ENCODE peak calls at places on chromosome 18, in seven cellular contexts. P, B, A, C, Z, F and V are unnamed samples.

GRCh38 chr18:55779711-55780590 is 192.0 kb upstream of the TCF4 start:
- DNase-seq in P (no peak), B (no peak), A (peak; percentile 30), C (no peak), Z (peak; percentile 72), F (no peak), V (no peak)

GRCh38 chr18:73487956-73488355 is 620.2 kb upstream of the NETO1 start:
- DNase-seq in P (no peak), B (peak; percentile 64), A (peak; percentile 89), C (no peak), Z (no peak), F (no peak), V (no peak)

GRCh38 chr18:26227051-26227672 is 917 bp downstream of the TAF4B start:
- DNase-seq in P (peak; percentile 52), B (peak; percentile 15), A (no peak), C (no peak), Z (no peak), F (peak; percentile 21), V (no peak)

GRCh38 chr18:70469916-70470315 is 181.1 kb downstream of the SOCS6 start:
- DNase-seq in P (no peak), B (no peak), A (no peak), C (no peak), Z (no peak), F (no peak), V (no peak)

GRCh38 chr18:33560686-33561370 is 17.2 kb upstream of the ASXL3 start:
- DNase-seq in P (no peak), B (peak; percentile 54), A (peak; percentile 50), C (no peak), Z (no peak), F (no peak), V (no peak)

GRCh38 chr18:78780719-78781600 is 198.7 kb upstream of the SALL3 start:
- DNase-seq in P (peak; percentile 66), B (no peak), A (no peak), C (no peak), Z (no peak), F (no peak), V (no peak)

GRCh38 chr18:6920099-6920955 is 190.8 kb downstream of the ARHGAP28 start:
- DNase-seq in P (peak; percentile 85), B (peak; percentile 79), A (peak; percentile 68), C (peak; percentile 44), Z (no peak), F (peak; percentile 89), V (no peak)

GRCh38 chr18:1564793-1565192 is 660.1 kb downstream of the ADCYAP1 start:
- DNase-seq in P (no peak), B (no peak), A (no peak), C (no peak), Z (no peak), F (no peak), V (no peak)

GRCh38 chr18:59662008-59662701 is 35.1 kb downstream of the CCBE1 start:
- DNase-seq in P (no peak), B (peak; percentile 49), A (peak; percentile 72), C (no peak), Z (no peak), F (peak; percentile 88), V (no peak)

GRCh38 chr18:13252696-13253410 is 34.3 kb downstream of the LDLRAD4 start:
- DNase-seq in P (no peak), B (no peak), A (no peak), C (no peak), Z (no peak), F (no peak), V (no peak)

GRCh38 chr18:4639628-4640310 is 184.7 kb upstream of the DLGAP1 start:
- DNase-seq in P (no peak), B (no peak), A (no peak), C (no peak), Z (no peak), F (no peak), V (no peak)

GRCh38 chr18:55875330-55875933 is 287.4 kb upstream of the TCF4 start:
- DNase-seq in P (no peak), B (no peak), A (no peak), C (no peak), Z (no peak), F (no peak), V (no peak)

GRCh38 chr18:77063256-77063655 is 69.3 kb downstream of the MBP start:
- DNase-seq in P (no peak), B (peak; percentile 34), A (peak; percentile 67), C (no peak), Z (no peak), F (peak; percentile 69), V (no peak)
- H3K4me1 ChIP-seq in P (peaks cover 21% of the 10 kb centered on the region), B (peaks cover 20% of the 10 kb centered on the region), A (peaks cover 38% of the 10 kb centered on the region), C (peaks cover 6% of the 10 kb centered on the region), Z (peaks cover 42% of the 10 kb centered on the region), F (peaks cover 57% of the 10 kb centered on the region), V (peaks cover 26% of the 10 kb centered on the region)

GRCh38 chr18:7924616-7925015 is 357.5 kb downstream of the PTPRM start:
- DNase-seq in P (no peak), B (no peak), A (no peak), C (no peak), Z (no peak), F (no peak), V (no peak)
- H3K4me1 ChIP-seq in P (peaks cover 33% of the 10 kb centered on the region), B (peaks cover 10% of the 10 kb centered on the region), A (peaks cover 11% of the 10 kb centered on the region), C (no peaks in the 10 kb centered on the region), Z (peaks cover 25% of the 10 kb centered on the region), F (peaks cover 51% of the 10 kb centered on the region), V (peaks cover 12% of the 10 kb centered on the region)

GRCh38 chr18:374735-375168 is 106.9 kb upstream of the THOC1 start:
- DNase-seq in P (peak; percentile 82), B (peak; percentile 66), A (no peak), C (no peak), Z (peak; percentile 52), F (no peak), V (no peak)
- H3K4me1 ChIP-seq in P (peaks cover 68% of the 10 kb centered on the region), B (peaks cover 6% of the 10 kb centered on the region), A (peaks cover 9% of the 10 kb centered on the region), C (peaks cover 2% of the 10 kb centered on the region), Z (no peaks in the 10 kb centered on the region), F (no peaks in the 10 kb centered on the region), V (peaks cover 42% of the 10 kb centered on the region)

GRCh38 chr18:21300616-21301200 is 58.7 kb downstream of the GREB1L start:
- DNase-seq in P (no peak), B (no peak), A (no peak), C (no peak), Z (no peak), F (peak; percentile 37), V (no peak)

GRCh38 chr18:21305621-21306020 is 63.6 kb downstream of the GREB1L start:
- DNase-seq in P (no peak), B (no peak), A (no peak), C (no peak), Z (no peak), F (no peak), V (no peak)

GRCh38 chr18:21306368-21306767 is 64.3 kb downstream of the GREB1L start:
- DNase-seq in P (no peak), B (no peak), A (no peak), C (no peak), Z (no peak), F (no peak), V (no peak)

GRCh38 chr18:21303445-21303844 is 61.4 kb downstream of the GREB1L start:
- DNase-seq in P (no peak), B (no peak), A (no peak), C (no peak), Z (no peak), F (no peak), V (no peak)

DNA sequence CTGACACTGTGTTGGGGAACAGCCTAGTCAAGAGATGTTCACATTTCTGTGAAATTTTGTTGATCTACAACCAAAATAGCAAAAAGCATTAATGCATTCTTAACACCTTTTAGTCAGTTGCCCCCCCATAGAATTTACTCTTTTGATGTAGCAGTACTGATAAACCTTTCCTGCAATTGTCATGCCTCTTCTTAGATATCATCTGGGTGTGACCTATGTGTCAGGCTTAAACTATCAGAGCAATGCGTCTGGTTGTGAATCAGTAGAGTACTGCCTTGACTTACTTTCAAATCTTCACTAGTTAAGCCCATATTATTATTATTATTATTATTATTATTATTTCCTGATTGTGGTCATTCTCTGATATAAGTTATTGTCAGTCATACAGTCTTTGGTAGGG is 61.9 kb downstream of the GREB1L start:
- DNase-seq in P (no peak), B (no peak), A (no peak), C (no peak), Z (no peak), F (peak; percentile 44), V (no peak)
- H3K4me1 ChIP-seq in P (no peaks in the 10 kb centered on the region), B (no peaks in the 10 kb centered on the region), A (no peaks in the 10 kb centered on the region), C (no peaks in the 10 kb centered on the region), Z (no peaks in the 10 kb centered on the region), F (peaks cover 23% of the 10 kb centered on the region), V (no peaks in the 10 kb centered on the region)

DNA sequence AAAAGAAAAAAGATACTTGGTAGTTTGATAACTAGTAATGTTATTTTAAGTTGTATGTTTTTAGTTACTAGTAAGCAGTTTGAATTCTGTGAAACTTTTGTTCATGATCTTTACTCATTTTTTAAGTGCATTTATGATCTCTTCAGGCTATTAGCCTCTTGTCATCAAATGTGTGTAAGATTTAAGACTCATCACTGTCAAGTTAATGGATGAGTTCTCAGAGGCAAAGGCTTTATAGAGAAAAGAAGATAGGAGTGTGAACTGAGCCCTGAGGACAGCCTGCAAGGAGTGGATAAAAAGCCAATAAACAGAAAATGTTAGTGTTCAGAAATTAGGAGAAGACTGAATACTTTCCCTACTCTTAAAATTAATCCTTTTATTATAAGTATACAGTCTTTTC is 13.5 kb downstream of the NDUFV2 start:
- DNase-seq in P (no peak), B (no peak), A (no peak), C (no peak), Z (no peak), F (no peak), V (no peak)
- H3K4me1 ChIP-seq in P (peaks cover 60% of the 10 kb centered on the region), B (peaks cover 4% of the 10 kb centered on the region), A (peaks cover 16% of the 10 kb centered on the region), C (no peaks in the 10 kb centered on the region), Z (peaks cover 91% of the 10 kb centered on the region), F (peaks cover 23% of the 10 kb centered on the region), V (peaks cover 63% of the 10 kb centered on the region)

DNA sequence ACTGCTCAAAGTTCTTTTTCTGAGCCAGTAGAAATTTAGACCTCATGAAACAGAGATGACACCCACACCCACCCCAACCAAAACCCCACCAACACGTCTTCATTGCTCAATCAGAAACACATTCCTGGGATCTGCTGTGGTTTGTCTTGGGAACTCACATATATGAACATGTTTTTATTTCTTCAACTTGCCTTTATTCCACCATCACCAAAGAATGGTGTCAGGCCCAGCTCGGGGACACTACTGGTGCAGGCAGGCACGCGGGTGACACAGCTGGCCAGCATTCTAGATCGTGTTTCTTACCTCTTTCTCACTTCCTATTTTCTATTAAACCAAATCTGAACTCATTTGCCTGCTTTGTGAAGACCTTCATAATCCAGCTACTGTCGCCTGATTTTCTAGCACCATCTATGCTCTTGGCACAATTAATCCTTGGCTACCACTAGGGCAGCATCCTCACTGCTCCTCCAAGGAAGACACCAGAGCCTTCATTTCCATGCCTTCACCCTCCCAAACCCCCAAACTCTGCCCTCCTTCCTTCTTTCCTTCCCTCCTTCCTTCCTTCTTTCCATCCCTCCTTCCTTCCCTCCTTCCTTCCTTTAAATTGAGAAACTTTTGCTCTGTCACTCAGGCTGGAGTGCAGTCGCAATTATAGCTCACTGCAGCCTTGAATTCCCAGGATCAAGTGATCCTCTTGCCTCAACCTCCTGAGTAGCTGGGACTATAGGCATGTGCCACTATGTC is 157.1 kb downstream of the BCL2 start:
- DNase-seq in P (no peak), B (peak; percentile 72), A (peak; percentile 27), C (no peak), Z (no peak), F (no peak), V (no peak)
- H3K4me1 ChIP-seq in P (peaks cover 11% of the 10 kb centered on the region), B (peaks cover 12% of the 10 kb centered on the region), A (peaks cover 6% of the 10 kb centered on the region), C (no peaks in the 10 kb centered on the region), Z (peaks cover 30% of the 10 kb centered on the region), F (peaks cover 13% of the 10 kb centered on the region), V (peaks cover 50% of the 10 kb centered on the region)